ENCODE peak calls at places on chromosomes 5 and 9, in four cellular contexts. U, S, I and Q are unnamed samples.

GRCh38 chr5:132032156-132032555 is 20.7 kb upstream of the ACSL6 start:
- DNase-seq in U (no peak), S (no peak), I (no peak), Q (no peak)

GRCh38 chr5:88262116-88262515 is 6.5 kb downstream of the TMEM161B start:
- DNase-seq in U (no peak), S (no peak), I (peak; percentile 54), Q (no peak)

GRCh38 chr9:95313010-95313498 is 4.5 kb downstream of the FANCC start:
- DNase-seq in U (no peak), S (peak; percentile 91), I (peak; percentile 55), Q (no peak)

GRCh38 chr9:128203842-128204551 is 818 bp downstream of the DNM1 start:
- DNase-seq in U (no peak), S (no peak), I (peak; percentile 47), Q (no peak)

GRCh38 chr5:154761062-154761740 is 6.0 kb downstream of the LARP1 start:
- DNase-seq in U (no peak), S (no peak), I (no peak), Q (peak; percentile 18)

GRCh38 chr5:78295035-78295961 is 800 bp upstream of the AP3B1 start:
- DNase-seq in U (no peak), S (no peak), I (no peak), Q (peak; percentile 70)

GRCh38 chr9:91483189-91483691 is 59.6 kb upstream of the NFIL3 start:
- DNase-seq in U (peak; percentile 42), S (no peak), I (peak; percentile 47), Q (no peak)

GRCh38 chr5:88140396-88140862 is 128.2 kb downstream of the TMEM161B start:
- DNase-seq in U (no peak), S (no peak), I (no peak), Q (no peak)

GRCh38 chr9:89434636-89435314 is 63.1 kb downstream of the SEMA4D start:
- DNase-seq in U (no peak), S (no peak), I (no peak), Q (no peak)

GRCh38 chr9:81266674-81267073 is 422.7 kb downstream of the TLE1 start:
- DNase-seq in U (no peak), S (no peak), I (peak; percentile 78), Q (no peak)

GRCh38 chr5:59241119-59241518 is 652.4 kb downstream of the PDE4D start:
- DNase-seq in U (no peak), S (no peak), I (no peak), Q (no peak)

GRCh38 chr5:134227786-134228185 is 1.9 kb upstream of the PPP2CA start:
- DNase-seq in U (no peak), S (no peak), I (no peak), Q (no peak)

GRCh38 chr5:176691524-176691923 is 44.2 kb downstream of the TSPAN17 start:
- DNase-seq in U (no peak), S (no peak), I (no peak), Q (no peak)

GRCh38 chr9:72937545-72937944 is 15.3 kb downstream of the ALDH1A1 start:
- DNase-seq in U (no peak), S (no peak), I (no peak), Q (no peak)

GRCh38 chr5:141369994-141370848 is at the start of gene PCDHGB3:
- DNase-seq in U (no peak), S (no peak), I (peak; percentile 74), Q (peak; percentile 44)

GRCh38 chr9:126367646-126368419 is 41.2 kb downstream of the MVB12B start:
- DNase-seq in U (no peak), S (no peak), I (no peak), Q (no peak)